ENCODE peak calls at places on chromosomes 1 and 21, in nine cellular contexts. N, S, W, P, X, J, D, V and B are unnamed samples.

GRCh38 chr1:35560256-35561225 is 2.9 kb downstream of the NCDN start:
- DNase-seq in N (peak), S (no peak), W (no peak), P (no peak), X (no peak), J (no peak), D (no peak), V (no peak), B (no peak)

GRCh38 chr21:46187251-46187650 is 3.0 kb upstream of the SPATC1L start:
- DNase-seq in N (no peak), S (no peak), W (no peak), P (no peak), X (no peak), J (no peak), D (no peak), V (no peak), B (no peak)

GRCh38 chr1:175914115-175914514 is 170.7 kb upstream of the TNR start:
- DNase-seq in N (no peak), S (no peak), W (no peak), P (no peak), X (no peak), J (no peak), D (no peak), V (no peak), B (no peak)

GRCh38 chr1:159911668-159912067 is 11.7 kb upstream of the CFAP45 start:
- DNase-seq in N (no peak), S (no peak), W (no peak), P (no peak), X (no peak), J (no peak), D (no peak), V (no peak), B (no peak)

GRCh38 chr1:76827066-76827465 is 40.2 kb upstream of the ST6GALNAC5 start:
- DNase-seq in N (no peak), S (no peak), W (no peak), P (no peak), X (no peak), J (no peak), D (no peak), V (no peak), B (no peak)

GRCh38 chr1:230312676-230313075 is 113.5 kb downstream of the PGBD5 start:
- DNase-seq in N (no peak), S (no peak), W (no peak), P (no peak), X (no peak), J (no peak), D (no peak), V (no peak), B (no peak)

GRCh38 chr1:11692899-11693590 is 1.5 kb downstream of the DRAXIN start:
- DNase-seq in N (no peak), S (no peak), W (peak), P (no peak), X (peak), J (no peak), D (peak), V (peak), B (no peak)

GRCh38 chr1:59672851-59673574 is 141.7 kb upstream of the HOOK1 start:
- DNase-seq in N (no peak), S (no peak), W (no peak), P (no peak), X (peak), J (no peak), D (peak), V (peak), B (no peak)

GRCh38 chr1:203999618-204000017 is 73.3 kb upstream of the SOX13 start:
- DNase-seq in N (no peak), S (no peak), W (no peak), P (no peak), X (peak), J (no peak), D (no peak), V (no peak), B (no peak)

GRCh38 chr1:16371725-16372124 is 4.7 kb downstream of the SZRD1 start:
- DNase-seq in N (no peak), S (no peak), W (no peak), P (no peak), X (peak), J (peak), D (no peak), V (peak), B (no peak)

GRCh38 chr1:152565535-152566215 is 905 bp downstream of the LCE3E start:
- DNase-seq in N (no peak), S (no peak), W (no peak), P (no peak), X (no peak), J (no peak), D (no peak), V (no peak), B (no peak)

GRCh38 chr21:45964649-45965048 is 16.9 kb upstream of the COL6A1 start:
- DNase-seq in N (no peak), S (no peak), W (no peak), P (no peak), X (no peak), J (no peak), D (no peak), V (no peak), B (no peak)

GRCh38 chr1:45297604-45298356 is 28.9 kb upstream of the HPDL start:
- DNase-seq in N (no peak), S (no peak), W (no peak), P (no peak), X (no peak), J (no peak), D (no peak), V (no peak), B (no peak)

GRCh38 chr1:151838491-151839412 is 868 bp downstream of the C2CD4D start:
- DNase-seq in N (no peak), S (no peak), W (no peak), P (no peak), X (no peak), J (peak), D (no peak), V (no peak), B (no peak)

GRCh38 chr1:100896481-100896982 is 642 bp downstream of the SLC30A7 start:
- DNase-seq in N (no peak), S (peak), W (peak), P (peak), X (peak), J (peak), D (peak), V (peak), B (no peak)

GRCh38 chr1:30597711-30598110 is 125.7 kb downstream of the MATN1 start:
- DNase-seq in N (no peak), S (no peak), W (no peak), P (no peak), X (no peak), J (no peak), D (no peak), V (no peak), B (no peak)

GRCh38 chr1:906532-907420 is 16.9 kb upstream of the SAMD11 start:
- DNase-seq in N (no peak), S (no peak), W (peak), P (peak), X (no peak), J (peak), D (peak), V (peak), B (no peak)
- TF ChIP-seq CTCF in N (no peak), S (no peak), W (no peak), P (no peak), X (no peak), J (no peak), D (no peak), V (no peak), B (no peak)

GRCh38 chr1:29124366-29125236 is 898 bp upstream of the TMEM200B start:
- DNase-seq in N (peak), S (no peak), W (peak), P (peak), X (peak), J (peak), D (peak), V (no peak), B (peak)
- TF ChIP-seq CTCF in N (peak), S (peak), W (no peak), P (peak), X (peak), J (no peak), D (peak), V (peak), B (no peak)

DNA sequence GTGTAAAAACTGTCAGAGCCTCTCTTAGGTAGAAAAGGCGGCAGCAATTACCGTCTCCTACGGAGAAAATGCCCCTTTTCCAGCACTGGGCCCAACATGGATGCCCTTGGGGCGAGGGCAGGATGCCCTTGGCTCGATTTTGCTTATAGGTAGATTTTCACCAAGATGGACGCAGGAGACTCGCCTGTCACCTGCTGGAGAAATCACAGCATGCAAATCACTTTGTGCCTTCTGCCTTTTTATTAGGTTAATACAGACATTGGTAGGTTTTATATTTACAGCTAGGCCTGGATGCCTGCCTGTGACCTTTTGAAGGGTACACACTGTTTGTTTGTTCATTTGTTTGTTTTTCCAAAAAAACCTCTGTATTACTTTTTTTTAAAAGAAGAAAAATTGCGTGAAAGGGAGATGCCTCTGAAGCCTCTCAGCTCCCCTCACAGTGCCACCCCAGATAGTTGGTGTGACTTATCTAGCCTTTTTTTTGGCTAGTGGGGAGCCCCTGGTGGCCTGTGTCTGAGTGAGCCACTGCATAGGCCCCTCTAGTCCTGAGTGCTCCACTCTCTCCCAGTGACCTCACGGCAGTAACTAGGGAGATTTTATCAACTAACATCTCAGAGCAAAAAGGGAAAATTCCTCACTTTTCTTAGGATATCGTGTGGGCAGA is 2.5 kb downstream of the ATP1B1 start:
- DNase-seq in N (no peak), S (no peak), W (no peak), P (peak), X (no peak), J (peak), D (peak), V (peak), B (no peak)
- TF ChIP-seq CTCF in N (no peak), S (peak), W (no peak), P (peak), X (peak), J (peak), D (peak), V (peak), B (no peak)

DNA sequence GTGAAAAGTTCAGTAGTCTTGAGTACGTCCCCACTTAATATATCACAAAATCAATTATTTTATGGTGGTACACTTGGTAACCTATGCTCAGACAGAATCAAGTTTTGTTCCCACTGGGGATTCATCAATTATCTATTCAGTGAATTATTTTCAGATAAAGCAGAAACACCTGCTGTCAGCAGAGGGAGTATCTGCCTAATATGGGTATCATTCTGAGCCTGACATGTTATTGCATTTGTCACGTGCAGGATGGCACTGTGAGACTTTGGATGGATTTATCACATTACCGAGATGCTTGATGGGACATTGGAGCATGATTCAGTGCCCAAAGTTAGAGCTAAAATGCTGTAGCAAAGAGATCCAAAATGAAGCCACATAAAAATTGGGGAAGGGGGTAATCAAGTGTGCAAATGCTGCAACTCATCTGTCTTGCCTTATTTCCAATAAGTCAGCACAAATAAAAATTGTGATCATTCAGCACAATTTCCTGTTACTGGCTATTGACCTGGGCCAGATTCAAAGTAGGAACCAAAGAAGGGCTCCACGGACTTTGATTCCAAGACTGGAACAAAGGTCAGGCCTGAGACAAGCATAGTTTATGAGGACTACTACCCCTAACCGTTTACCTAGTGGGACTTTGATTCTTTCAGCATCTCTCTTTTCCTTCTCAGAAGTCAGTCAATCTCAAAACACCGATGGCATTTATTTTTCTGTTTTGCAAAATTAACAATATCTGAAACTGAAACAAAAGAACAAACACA is 657.7 kb downstream of the LMO4 start:
- DNase-seq in N (no peak), S (no peak), W (no peak), P (no peak), X (no peak), J (no peak), D (no peak), V (no peak), B (no peak)
- TF ChIP-seq CTCF in N (no peak), S (no peak), W (no peak), P (no peak), X (no peak), J (no peak), D (peak), V (no peak), B (peak)

DNA sequence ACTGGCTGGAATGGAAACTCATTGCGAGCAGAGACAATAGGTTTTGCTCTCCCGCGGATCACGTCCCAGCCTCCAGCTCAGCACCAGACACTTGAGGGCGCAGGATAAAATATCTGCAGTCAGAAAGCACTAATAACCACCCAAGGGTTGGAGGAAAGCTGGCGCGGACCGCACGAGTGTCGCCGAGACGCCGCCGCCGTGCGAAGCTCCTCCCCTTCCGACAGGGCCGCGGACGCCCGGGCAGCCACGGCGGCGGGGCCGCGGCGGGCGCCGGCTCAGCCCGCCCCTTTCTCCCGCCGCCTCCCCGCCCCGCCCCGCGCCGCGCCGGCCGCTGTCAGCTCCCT is at the start of gene CMPK1:
- DNase-seq in N (peak), S (peak), W (peak), P (peak), X (peak), J (peak), D (peak), V (peak), B (peak)
- TF ChIP-seq CTCF in N (no peak), S (no peak), W (no peak), P (no peak), X (peak), J (no peak), D (no peak), V (no peak), B (peak)

DNA sequence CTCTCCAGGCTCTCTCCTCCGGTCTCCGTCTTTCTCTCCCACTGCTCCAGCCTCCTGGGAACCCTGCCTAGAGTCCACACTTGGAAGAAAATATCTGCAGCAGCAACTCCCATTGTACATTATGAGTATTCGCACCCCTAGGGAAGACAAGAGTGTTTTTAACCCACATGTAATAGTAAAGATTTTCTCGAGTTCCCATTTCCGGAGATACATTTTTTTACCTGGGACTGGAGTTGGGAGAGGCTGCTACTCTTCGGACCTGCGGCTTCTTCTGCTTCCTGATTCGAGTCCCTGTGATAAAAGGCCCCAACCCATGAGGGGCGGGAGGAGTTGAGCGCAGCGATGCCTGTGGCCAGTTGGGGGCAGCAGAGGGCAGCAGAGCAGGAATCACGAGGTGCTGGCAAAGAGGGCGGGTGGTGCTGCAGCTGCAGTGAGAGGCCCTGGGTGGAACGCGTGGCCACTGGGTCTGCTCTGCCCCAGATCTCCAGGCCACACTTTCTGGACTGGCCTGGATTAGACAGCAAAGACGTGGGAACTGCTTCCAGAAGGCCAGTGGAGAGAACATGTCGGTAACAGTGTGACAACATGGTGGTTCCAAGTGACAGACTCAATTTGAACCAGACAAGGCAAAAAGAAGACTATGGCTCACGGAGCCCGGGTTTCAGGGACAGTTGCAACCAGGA is 221.0 kb upstream of the CSF3R start:
- DNase-seq in N (peak), S (peak), W (peak), P (peak), X (peak), J (peak), D (peak), V (peak), B (peak)
- TF ChIP-seq CTCF in N (peak), S (peak), W (peak), P (peak), X (peak), J (peak), D (peak), V (peak), B (peak)

GRCh38 chr1:92486251-92487077 is at the start of gene GFI1:
- DNase-seq in N (peak), S (no peak), W (peak), P (peak), X (peak), J (peak), D (no peak), V (no peak), B (no peak)

GRCh38 chr1:92485374-92486250 is 1.1 kb downstream of the GFI1 start:
- DNase-seq in N (peak), S (peak), W (peak), P (peak), X (no peak), J (peak), D (no peak), V (no peak), B (no peak)

GRCh38 chr1:92483442-92484170 is 3.1 kb downstream of the GFI1 start:
- DNase-seq in N (peak), S (no peak), W (peak), P (peak), X (no peak), J (peak), D (no peak), V (no peak), B (no peak)

GRCh38 chr1:92484171-92484471 is 2.6 kb downstream of the GFI1 start:
- DNase-seq in N (no peak), S (no peak), W (no peak), P (peak), X (no peak), J (no peak), D (no peak), V (no peak), B (no peak)

DNA sequence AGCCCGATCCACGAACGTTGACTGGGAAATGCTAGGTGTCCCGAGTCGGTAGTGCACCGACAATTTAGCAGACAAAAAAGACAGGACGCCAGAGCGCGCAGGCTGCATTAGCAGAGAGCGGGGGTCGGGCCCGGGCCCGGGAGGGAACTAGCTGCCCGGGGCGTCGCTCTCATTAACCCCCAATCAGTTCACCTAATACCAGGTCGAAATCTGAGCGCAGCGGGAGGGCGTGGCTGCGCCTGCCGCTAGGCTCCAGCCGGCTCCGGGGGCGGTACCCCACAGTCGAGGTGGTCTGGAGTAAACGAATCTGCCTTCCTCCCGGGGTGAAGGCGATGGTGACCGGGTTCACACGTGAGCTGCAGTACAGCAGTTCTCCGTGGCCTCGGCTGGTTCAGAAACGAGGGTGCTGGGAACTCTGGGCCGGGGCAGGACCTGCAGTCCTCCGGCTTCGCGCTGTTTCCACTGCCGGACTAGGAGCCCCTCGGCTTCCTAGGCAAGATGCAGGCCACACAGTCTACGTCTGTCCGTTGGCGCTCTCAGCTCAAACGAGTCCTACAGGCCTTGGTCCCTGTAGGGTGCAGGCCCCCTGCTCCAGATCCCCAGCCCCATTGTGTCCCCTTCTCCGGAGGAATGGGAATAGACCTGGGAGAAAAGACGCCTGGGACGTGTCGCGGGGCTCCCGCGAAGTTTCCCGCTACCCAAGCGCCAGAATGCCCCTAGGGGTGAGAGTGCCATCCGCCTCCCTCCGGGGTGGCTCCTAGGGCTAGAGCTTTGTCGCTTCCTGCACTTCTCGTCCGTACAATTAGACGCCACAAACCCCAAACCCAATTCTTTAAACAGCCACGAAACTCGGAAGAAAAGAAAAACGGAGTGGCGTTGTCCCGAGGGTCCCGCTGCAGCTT is 2.0 kb downstream of the GFI1 start:
- DNase-seq in N (peak), S (no peak), W (peak), P (peak), X (no peak), J (peak), D (no peak), V (no peak), B (no peak)
- TF ChIP-seq CTCF in N (no peak), S (peak), W (peak), P (no peak), X (no peak), J (peak), D (no peak), V (no peak), B (no peak)

GRCh38 chr1:102191723-102192122 is 195.0 kb upstream of the OLFM3 start:
- DNase-seq in N (no peak), S (no peak), W (no peak), P (peak), X (peak), J (peak), D (no peak), V (no peak), B (peak)
- TF ChIP-seq CTCF in N (no peak), S (peak), W (no peak), P (peak), X (peak), J (peak), D (peak), V (no peak), B (peak)